ENCODE peak calls at places on chromosomes 7 and 10, in eight cellular contexts. B, D, L, Q, W, I, G and F are unnamed samples. For H3K27me3, the result is how much of the 10 kb centered on the place peaks cover.

GRCh38 chr7:124843336-124843735 is 77.7 kb upstream of the GPR37 start:
- DNase-seq in B (no peak), D (peak), L (no peak), Q (no peak), W (no peak), I (no peak), G (no peak), F (no peak)

GRCh38 chr10:13559124-13559700 is 27.6 kb upstream of the PRPF18 start:
- DNase-seq in B (no peak), D (no peak), L (no peak), Q (no peak), W (no peak), I (no peak), G (no peak), F (no peak)

GRCh38 chr10:72309290-72310240 is 35.8 kb downstream of the DDIT4 start:
- DNase-seq in B (no peak), D (no peak), L (no peak), Q (no peak), W (no peak), I (no peak), G (no peak), F (no peak)

GRCh38 chr7:155363852-155364600 is 66.3 kb downstream of the INSIG1 start:
- DNase-seq in B (no peak), D (no peak), L (no peak), Q (no peak), W (no peak), I (no peak), G (no peak), F (no peak)

GRCh38 chr10:95235676-95236067 is 41.6 kb downstream of the ACSM6 start:
- DNase-seq in B (no peak), D (no peak), L (no peak), Q (no peak), W (no peak), I (no peak), G (no peak), F (no peak)

GRCh38 chr7:135375908-135376699 is 133.8 kb downstream of the CNOT4 start:
- DNase-seq in B (no peak), D (no peak), L (no peak), Q (no peak), W (no peak), I (no peak), G (no peak), F (no peak)

GRCh38 chr10:57663401-57663800 is 604.3 kb downstream of the IPMK start:
- DNase-seq in B (no peak), D (no peak), L (no peak), Q (no peak), W (no peak), I (no peak), G (no peak), F (no peak)

GRCh38 chr10:102375867-102376266 is 19.6 kb upstream of the NFKB2 start:
- DNase-seq in B (no peak), D (no peak), L (no peak), Q (no peak), W (no peak), I (no peak), G (no peak), F (no peak)

GRCh38 chr7:344608-344994 is 54.6 kb downstream of the FOXL3 start:
- DNase-seq in B (no peak), D (no peak), L (no peak), Q (no peak), W (no peak), I (no peak), G (no peak), F (no peak)

GRCh38 chr10:59907918-59908807 is 1.8 kb upstream of the CCDC6 start:
- DNase-seq in B (no peak), D (peak), L (peak), Q (peak), W (peak), I (no peak), G (no peak), F (peak)

GRCh38 chr7:1758417-1758858 is 88.4 kb downstream of the ELFN1 start:
- DNase-seq in B (peak), D (no peak), L (peak), Q (peak), W (peak), I (peak), G (no peak), F (no peak)

GRCh38 chr7:151759591-151760042 is 117.3 kb downstream of the PRKAG2 start:
- DNase-seq in B (peak), D (peak), L (peak), Q (peak), W (peak), I (peak), G (no peak), F (no peak)

GRCh38 chr7:130695840-130696239 is 9.5 kb upstream of the TSGA13 start:
- DNase-seq in B (peak), D (no peak), L (peak), Q (peak), W (peak), I (peak), G (no peak), F (peak)

GRCh38 chr10:115004236-115004862 is 66.4 kb downstream of the TRUB1 start:
- DNase-seq in B (no peak), D (no peak), L (no peak), Q (no peak), W (no peak), I (no peak), G (no peak), F (no peak)

GRCh38 chr7:123319911-123320310 is 120.1 kb upstream of the SLC13A1 start:
- DNase-seq in B (no peak), D (no peak), L (no peak), Q (no peak), W (no peak), I (no peak), G (no peak), F (no peak)

GRCh38 chr7:51013861-51014511 is 231.3 kb upstream of the GRB10 start:
- DNase-seq in B (no peak), D (no peak), L (no peak), Q (no peak), W (no peak), I (no peak), G (no peak), F (no peak)

GRCh38 chr10:86603256-86603655 is 51.1 kb upstream of the OPN4 start:
- DNase-seq in B (no peak), D (no peak), L (no peak), Q (no peak), W (no peak), I (peak), G (no peak), F (no peak)

GRCh38 chr7:94509879-94510581 is 421 bp downstream of the CASD1 start:
- DNase-seq in B (peak), D (peak), L (peak), Q (no peak), W (peak), I (peak), G (peak), F (no peak)

GRCh38 chr10:78211476-78212110 is 177.9 kb downstream of the RPS24 start:
- DNase-seq in B (peak), D (no peak), L (peak), Q (peak), W (no peak), I (peak), G (no peak), F (peak)

GRCh38 chr10:72242675-72243074 is 26.6 kb upstream of the ASCC1 start:
- DNase-seq in B (no peak), D (peak), L (peak), Q (no peak), W (no peak), I (no peak), G (no peak), F (no peak)

GRCh38 chr7:114356133-114356532 is 58.5 kb upstream of the FOXP2 start:
- DNase-seq in B (no peak), D (no peak), L (no peak), Q (no peak), W (no peak), I (no peak), G (no peak), F (no peak)

GRCh38 chr10:16597656-16598055 is 76.0 kb upstream of the C1QL3 start:
- DNase-seq in B (no peak), D (no peak), L (no peak), Q (no peak), W (peak), I (no peak), G (no peak), F (no peak)

GRCh38 chr10:89278034-89278535 is 23.8 kb upstream of the IFIT2 start:
- DNase-seq in B (peak), D (no peak), L (no peak), Q (peak), W (no peak), I (peak), G (no peak), F (peak)

GRCh38 chr7:43666938-43667337 is 62.4 kb downstream of the COA1 start:
- DNase-seq in B (no peak), D (no peak), L (no peak), Q (no peak), W (no peak), I (no peak), G (no peak), F (no peak)

GRCh38 chr7:159031750-159032149 is 112.9 kb downstream of the VIPR2 start:
- DNase-seq in B (no peak), D (no peak), L (no peak), Q (no peak), W (no peak), I (no peak), G (no peak), F (no peak)

GRCh38 chr10:86654411-86655172 is at the start of gene OPN4:
- DNase-seq in B (peak), D (no peak), L (no peak), Q (no peak), W (peak), I (no peak), G (no peak), F (no peak)

GRCh38 chr10:43959854-43960415 is 311.3 kb upstream of the ZNF32 start:
- DNase-seq in B (no peak), D (no peak), L (no peak), Q (no peak), W (no peak), I (no peak), G (no peak), F (no peak)

GRCh38 chr7:121313220-121313792 is 15.5 kb upstream of the WNT16 start:
- DNase-seq in B (no peak), D (no peak), L (no peak), Q (no peak), W (no peak), I (no peak), G (no peak), F (no peak)
- H3K27ac ChIP-seq in B (no peak), D (no peak), L (no peak), Q (peak), W (no peak), I (no peak), G (no peak), F (no peak)

DNA sequence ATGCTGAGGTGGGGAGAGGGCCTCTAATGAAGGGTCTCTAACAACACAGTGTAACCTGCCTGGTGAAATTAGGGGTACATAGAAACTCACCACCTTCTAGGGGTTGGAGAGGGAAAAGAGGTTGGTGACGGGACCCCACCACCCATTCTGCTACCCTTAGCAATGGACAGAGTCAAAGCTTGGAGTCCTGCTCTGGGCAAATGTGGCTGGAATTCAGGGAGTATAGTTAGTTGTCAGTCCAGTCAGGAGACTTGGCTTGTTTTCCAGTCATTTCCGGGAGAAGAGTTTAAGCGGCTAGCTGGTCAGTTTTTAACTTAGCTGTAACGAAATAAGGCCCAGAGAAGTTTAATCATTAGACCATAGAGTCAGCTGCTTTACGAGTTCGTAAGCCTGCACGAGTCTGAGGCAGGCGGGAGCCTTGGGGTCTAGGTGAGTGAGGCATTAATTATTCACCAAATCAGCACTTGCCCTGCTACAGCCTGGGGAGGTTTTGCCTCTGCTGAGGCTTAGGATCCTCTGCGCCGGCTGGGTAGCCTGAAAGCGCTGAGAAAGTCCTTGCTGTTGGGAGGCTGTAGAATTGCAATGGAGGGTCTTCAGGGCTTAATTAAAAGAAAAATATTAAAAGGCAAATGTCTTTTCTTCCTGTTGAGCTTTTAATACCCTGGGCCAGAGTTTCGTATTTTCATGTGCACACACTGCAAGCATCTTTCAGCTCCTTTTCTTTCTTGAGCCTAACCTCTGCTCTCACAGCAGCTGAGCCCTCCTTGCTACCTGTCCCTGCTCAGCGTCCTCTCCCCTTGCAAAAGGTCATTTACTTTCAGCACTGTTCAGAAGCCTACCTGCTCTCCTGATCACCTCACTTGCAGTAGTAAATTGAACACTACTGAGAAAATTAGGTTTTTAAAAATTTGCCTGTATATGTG is 1.5 kb upstream of the LAMB1 start:
- DNase-seq in B (no peak), D (no peak), L (peak), Q (no peak), W (no peak), I (peak), G (no peak), F (no peak)
- TF ChIP-seq REST in B (no peak), D (no peak), L (no peak), Q (no peak), W (no peak), I (no peak), G (no peak), F (no peak)

GRCh38 chr7:150735596-150736358 is 1.4 kb upstream of the GIMAP5 start:
- DNase-seq in B (no peak), D (no peak), L (peak), Q (no peak), W (no peak), I (no peak), G (no peak), F (no peak)

GRCh38 chr7:150739045-150739432 is 1.8 kb downstream of the GIMAP5 start:
- DNase-seq in B (no peak), D (no peak), L (no peak), Q (no peak), W (no peak), I (peak), G (no peak), F (no peak)

GRCh38 chr7:150737265-150738055 is at the start of gene GIMAP5:
- DNase-seq in B (no peak), D (no peak), L (no peak), Q (no peak), W (no peak), I (no peak), G (no peak), F (no peak)

GRCh38 chr7:150738092-150739044 is 1.1 kb downstream of the GIMAP5 start:
- DNase-seq in B (no peak), D (no peak), L (no peak), Q (peak), W (no peak), I (no peak), G (no peak), F (no peak)

DNA sequence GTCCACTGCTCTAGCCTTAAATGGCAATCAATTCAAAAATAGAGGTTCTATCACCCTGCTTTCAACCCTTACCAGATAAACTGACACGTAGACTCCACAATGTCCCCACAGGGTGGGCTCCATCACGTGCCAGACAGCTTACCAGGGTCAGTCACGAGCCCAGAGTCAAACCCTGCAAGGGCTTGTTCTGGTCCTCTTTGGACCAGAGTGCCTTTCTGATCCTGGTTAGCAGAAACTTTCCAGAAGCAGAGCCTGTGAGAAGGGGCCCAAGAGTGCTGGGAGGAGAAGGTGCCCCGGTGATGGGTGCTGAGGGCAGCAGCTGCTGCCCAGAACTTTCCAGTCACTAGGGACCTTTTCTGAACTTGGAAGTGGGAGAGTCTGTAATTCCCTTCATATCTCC is 354 bp upstream of the GIMAP5 start:
- DNase-seq in B (no peak), D (no peak), L (no peak), Q (no peak), W (no peak), I (no peak), G (no peak), F (no peak)
- H3K27me3 ChIP-seq in B (under half), D (under half), L (half or more), Q (half or more), W (under half), I (under half), G (under half), F (under half)

GRCh38 chr10:14648042-14648765 is 126.5 kb downstream of the FAM107B start:
- DNase-seq in B (peak), D (peak), L (peak), Q (no peak), W (no peak), I (no peak), G (peak), F (no peak)

GRCh38 chr10:14645239-14645960 is 129.3 kb downstream of the FAM107B start:
- DNase-seq in B (no peak), D (no peak), L (no peak), Q (no peak), W (no peak), I (no peak), G (peak), F (no peak)

GRCh38 chr10:14652067-14652466 is 122.6 kb downstream of the FAM107B start:
- DNase-seq in B (peak), D (no peak), L (no peak), Q (no peak), W (no peak), I (no peak), G (no peak), F (no peak)

GRCh38 chr10:14649739-14650138 is 125.0 kb downstream of the FAM107B start:
- DNase-seq in B (no peak), D (no peak), L (no peak), Q (no peak), W (no peak), I (no peak), G (no peak), F (no peak)

GRCh38 chr10:14648936-14649335 is 125.8 kb downstream of the FAM107B start:
- DNase-seq in B (no peak), D (no peak), L (no peak), Q (no peak), W (no peak), I (no peak), G (no peak), F (no peak)
- H3K27ac ChIP-seq in B (no peak), D (peak), L (no peak), Q (no peak), W (no peak), I (no peak), G (peak), F (no peak)

GRCh38 chr10:77114181-77114821 is 523.3 kb downstream of the KCNMA1 start:
- DNase-seq in B (no peak), D (no peak), L (peak), Q (no peak), W (no peak), I (no peak), G (no peak), F (no peak)
- TF ChIP-seq REST in B (no peak), D (no peak), L (no peak), Q (no peak), W (no peak), I (no peak), G (no peak), F (no peak)